ENCODE peak calls at places on chromosome 14, in six cellular contexts. S is left ventricle myocardium inferior, M is fibroblast of lung, L is breast epithelium, U is GM23338, J is hepatocyte. T is an unnamed sample. For H3K4me1, the result is how much of the 10 kb centered on the place peaks cover.

GRCh38 chr14:89912667-89913211 is 41.8 kb downstream of the EFCAB11 start:
- DNase-seq in S (no peak), M (peak), L (no peak), U (peak), J (peak), T (no peak)

GRCh38 chr14:86961106-86961716 is 1031.8 kb downstream of the GALC start:
- DNase-seq in S (no peak), M (peak), L (no peak), U (peak), J (peak), T (no peak)

GRCh38 chr14:105855246-105855892 is 329.0 kb downstream of the TMEM121 start:
- DNase-seq in S (peak), M (no peak), L (no peak), U (no peak), J (no peak), T (no peak)

GRCh38 chr14:49512147-49512551 is 74.0 kb downstream of the RPS29 start:
- DNase-seq in S (no peak), M (peak), L (no peak), U (no peak), J (no peak), T (no peak)

GRCh38 chr14:60722163-60722835 is 1.9 kb downstream of the SIX4 start:
- DNase-seq in S (no peak), M (peak), L (no peak), U (peak), J (peak), T (no peak)

GRCh38 chr14:91327661-91328312 is 83.3 kb upstream of the GPR68 start:
- DNase-seq in S (no peak), M (no peak), L (no peak), U (no peak), J (no peak), T (no peak)

GRCh38 chr14:96920023-96920422 is 122.8 kb downstream of the VRK1 start:
- DNase-seq in S (no peak), M (no peak), L (no peak), U (no peak), J (no peak), T (no peak)

GRCh38 chr14:105314287-105315185 is at the start of gene PACS2:
- DNase-seq in S (peak), M (peak), L (peak), U (peak), J (peak), T (peak)

GRCh38 chr14:51520087-51520486 is 131.6 kb upstream of the FRMD6 start:
- DNase-seq in S (no peak), M (no peak), L (no peak), U (no peak), J (no peak), T (no peak)

GRCh38 chr14:32525591-32525990 is 196.5 kb downstream of the AKAP6 start:
- DNase-seq in S (no peak), M (no peak), L (no peak), U (no peak), J (no peak), T (no peak)

GRCh38 chr14:100658514-100658886 is 68.2 kb upstream of the DLK1 start:
- DNase-seq in S (no peak), M (no peak), L (no peak), U (no peak), J (peak), T (no peak)

GRCh38 chr14:93759781-93760307 is 28.4 kb downstream of the PRIMA1 start:
- DNase-seq in S (peak), M (no peak), L (peak), U (no peak), J (no peak), T (peak)

GRCh38 chr14:96247031-96247430 is 9.0 kb upstream of the BDKRB1 start:
- DNase-seq in S (no peak), M (no peak), L (no peak), U (no peak), J (no peak), T (no peak)

GRCh38 chr14:92729632-92730358 is 18.6 kb downstream of the LGMN start:
- DNase-seq in S (no peak), M (peak), L (no peak), U (no peak), J (no peak), T (no peak)

GRCh38 chr14:105333613-105334364 is 19.2 kb downstream of the PACS2 start:
- DNase-seq in S (no peak), M (no peak), L (no peak), U (no peak), J (no peak), T (no peak)

GRCh38 chr14:72609205-72609916 is 284.5 kb downstream of the DPF3 start:
- DNase-seq in S (no peak), M (no peak), L (no peak), U (no peak), J (no peak), T (no peak)

GRCh38 chr14:72610096-72610830 is 283.6 kb downstream of the DPF3 start:
- DNase-seq in S (no peak), M (no peak), L (no peak), U (no peak), J (no peak), T (no peak)

GRCh38 chr14:72607386-72608125 is 286.3 kb downstream of the DPF3 start:
- DNase-seq in S (no peak), M (peak), L (no peak), U (no peak), J (no peak), T (no peak)

GRCh38 chr14:72606879-72607278 is 287.0 kb downstream of the DPF3 start:
- DNase-seq in S (no peak), M (no peak), L (no peak), U (no peak), J (no peak), T (no peak)

GRCh38 chr14:72608391-72609204 is 285.3 kb downstream of the DPF3 start:
- DNase-seq in S (no peak), M (peak), L (no peak), U (no peak), J (peak), T (no peak)
- TF ChIP-seq CTCF in S (no peak), M (no peak), L (no peak), U (no peak), J (no peak), T (no peak)

GRCh38 chr14:31201111-31201510 is 6.5 kb downstream of the HECTD1 start:
- DNase-seq in S (no peak), M (no peak), L (no peak), U (no peak), J (no peak), T (no peak)

GRCh38 chr14:31204593-31205534 is 2.7 kb downstream of the HECTD1 start:
- DNase-seq in S (no peak), M (peak), L (no peak), U (no peak), J (no peak), T (no peak)

GRCh38 chr14:31206536-31207286 is 882 bp downstream of the HECTD1 start:
- DNase-seq in S (peak), M (peak), L (peak), U (peak), J (peak), T (peak)

GRCh38 chr14:31205681-31206535 is 1.7 kb downstream of the HECTD1 start:
- DNase-seq in S (no peak), M (peak), L (no peak), U (no peak), J (peak), T (no peak)

GRCh38 chr14:31203414-31203742 is 4.2 kb downstream of the HECTD1 start:
- DNase-seq in S (no peak), M (no peak), L (no peak), U (no peak), J (no peak), T (no peak)
- H3K4me3 ChIP-seq in S (no peak), M (no peak), L (no peak), U (no peak), J (no peak), T (no peak)

DNA sequence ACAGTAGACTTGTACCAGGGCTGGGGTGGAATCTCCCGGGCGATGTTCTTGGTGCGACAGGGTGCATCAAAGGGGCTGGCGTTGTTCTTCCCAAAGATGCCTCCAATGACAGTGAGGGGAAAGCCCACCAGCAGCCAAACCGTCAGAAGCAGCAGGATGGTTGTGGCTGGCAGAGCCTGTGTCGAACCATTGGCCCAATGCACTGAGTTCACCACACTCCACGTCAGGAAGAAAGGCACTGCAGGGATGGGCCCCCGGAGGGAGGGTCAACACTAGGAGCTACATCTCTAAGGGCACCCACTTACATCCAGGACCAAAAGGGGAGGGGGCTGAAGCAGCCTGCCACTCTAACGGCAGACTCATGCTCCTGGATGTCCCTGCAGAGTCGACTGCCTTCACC is 1.8 kb upstream of the IPO4 start:
- DNase-seq in S (no peak), M (no peak), L (no peak), U (no peak), J (no peak), T (no peak)
- H3K4me1 ChIP-seq in S (under half), M (under half), L (under half), U (under half), J (under half), T (under half)

DNA sequence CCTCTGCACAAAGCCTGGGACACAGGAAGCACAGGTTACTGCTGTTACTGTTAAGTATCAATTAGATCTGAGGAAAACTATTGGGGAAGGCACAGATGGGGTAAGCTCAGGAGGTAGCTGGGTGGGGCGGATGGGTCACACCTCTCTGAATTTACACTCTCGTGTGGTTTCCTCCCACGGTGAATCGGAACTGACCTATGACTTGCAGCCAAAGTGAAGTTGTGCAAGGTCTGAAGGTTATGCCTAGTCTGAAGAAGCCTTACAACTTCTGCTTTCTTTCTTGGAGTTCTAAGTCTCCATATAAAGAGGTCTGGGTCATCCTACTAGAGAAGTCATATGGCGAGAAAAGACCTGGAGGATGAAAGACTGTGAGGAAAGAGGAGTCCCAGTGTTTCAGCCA is 25.7 kb upstream of the GPATCH2L start:
- DNase-seq in S (no peak), M (no peak), L (no peak), U (no peak), J (no peak), T (no peak)
- TF ChIP-seq CTCF in S (no peak), M (no peak), L (no peak), U (no peak), J (no peak), T (no peak)

DNA sequence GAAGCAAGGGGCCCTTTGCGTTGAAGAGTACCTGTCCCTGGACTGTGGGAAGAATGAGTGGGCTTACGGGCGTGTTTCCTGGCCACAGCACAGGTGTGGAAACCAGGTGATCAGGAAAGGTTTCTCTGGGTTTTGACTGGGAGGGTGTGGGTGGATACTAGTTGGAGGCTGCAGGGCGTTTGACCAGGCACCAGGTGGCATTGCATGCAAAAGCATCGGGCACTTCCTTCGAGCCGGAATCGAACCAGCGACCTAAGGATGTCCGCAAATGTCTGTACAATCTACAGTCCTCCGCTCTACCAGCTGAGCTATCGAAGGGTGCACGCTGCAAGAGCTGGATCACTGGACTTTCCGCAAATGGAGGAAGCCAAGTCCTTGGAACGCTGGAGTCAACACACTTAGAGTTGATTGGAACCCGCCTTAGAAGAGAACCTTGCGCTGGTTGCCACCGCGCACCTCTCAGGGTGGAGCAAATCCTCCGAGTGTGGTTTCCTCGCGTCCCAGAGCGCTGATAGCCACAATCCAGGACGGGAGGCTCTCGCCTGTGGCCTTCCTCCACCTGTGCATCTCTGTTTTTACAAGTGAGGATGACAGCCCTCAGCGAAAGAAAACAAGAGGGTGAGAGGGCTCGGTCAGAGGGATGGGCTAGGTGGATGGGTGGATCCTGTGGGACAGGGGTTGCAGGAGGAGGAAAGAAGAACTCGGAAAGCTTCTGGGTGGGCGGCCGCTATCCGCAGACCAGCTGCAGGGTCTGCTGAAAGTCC is 21.2 kb upstream of the RNASE4 start:
- DNase-seq in S (no peak), M (peak), L (peak), U (peak), J (peak), T (peak)
- H3K4me3 ChIP-seq in S (peak), M (peak), L (peak), U (peak), J (no peak), T (no peak)

GRCh38 chr14:68479247-68479646 is 313.6 kb downstream of the ZFP36L1 start:
- DNase-seq in S (no peak), M (no peak), L (no peak), U (no peak), J (peak), T (no peak)
- H3K4me1 ChIP-seq in S (under half), M (under half), L (under half), U (under half), J (under half), T (under half)

T was measured in mucosa of descending colon.